ENCODE peak calls at places on chromosome 21, in four cellular contexts. P is T47D, X is iris pigment epithelial cell, U is kidney tubule cell. J is an unnamed sample.

GRCh38 chr21:33047231-33047630 is 21.5 kb downstream of the OLIG2 start:
- DNase-seq in P (no peak), X (peak; percentile 42), U (peak; percentile 48), J (no peak)

GRCh38 chr21:16040601-16041000 is 310.8 kb downstream of the USP25 start:
- DNase-seq in P (no peak), X (peak; percentile 65), U (peak; percentile 43), J (no peak)

GRCh38 chr21:29349702-29350101 is 51.0 kb downstream of the BACH1 start:
- DNase-seq in P (no peak), X (no peak), U (no peak), J (no peak)

GRCh38 chr21:46011267-46011967 is 29.8 kb downstream of the COL6A1 start:
- DNase-seq in P (no peak), X (no peak), U (no peak), J (no peak)

GRCh38 chr21:37463083-37463780 is 96.7 kb downstream of the DYRK1A start:
- DNase-seq in P (peak; percentile 65), X (peak; percentile 71), U (peak; percentile 51), J (peak; percentile 56)

GRCh38 chr21:42375141-42375905 is 9.0 kb upstream of the TFF1 start:
- DNase-seq in P (peak; percentile 42), X (no peak), U (no peak), J (no peak)

GRCh38 chr21:34644815-34645214 is 24.0 kb upstream of the CLIC6 start:
- DNase-seq in P (no peak), X (no peak), U (peak; percentile 33), J (no peak)

GRCh38 chr21:45497846-45498645 is 44.2 kb downstream of the SLC19A1 start:
- DNase-seq in P (no peak), X (no peak), U (no peak), J (no peak)

GRCh38 chr21:37435120-37435519 is 68.5 kb downstream of the DYRK1A start:
- DNase-seq in P (peak; percentile 97), X (peak; percentile 92), U (peak; percentile 91), J (peak; percentile 98)

GRCh38 chr21:36429672-36430546 is 44.7 kb downstream of the CHAF1B start:
- DNase-seq in P (no peak), X (peak; percentile 100), U (peak; percentile 100), J (no peak)

GRCh38 chr21:38948377-38948776 is 142.6 kb downstream of the ETS2 start:
- DNase-seq in P (no peak), X (peak; percentile 24), U (peak; percentile 85), J (no peak)

GRCh38 chr21:42086969-42087368 is 15.9 kb downstream of the UMODL1 start:
- DNase-seq in P (no peak), X (no peak), U (no peak), J (no peak)

J was measured in LNCaP clone FGC.